ENCODE peak calls at places on chromosomes 11 and 22, in nine cellular contexts. V, C, I, J, P, Q, E, L and D are unnamed samples.

GRCh38 chr11:55942785-55943392 is 6.7 kb upstream of the OR5I1 start:
- DNase-seq in V (peak), C (peak), I (no peak), J (no peak), P (peak), Q (no peak), E (peak), L (no peak), D (no peak)

GRCh38 chr11:34565417-34566208 is 52.0 kb upstream of the ELF5 start:
- DNase-seq in V (no peak), C (no peak), I (no peak), J (no peak), P (no peak), Q (no peak), E (no peak), L (no peak), D (no peak)

GRCh38 chr11:102539567-102539966 is 9.0 kb upstream of the MMP7 start:
- DNase-seq in V (no peak), C (no peak), I (no peak), J (no peak), P (no peak), Q (no peak), E (no peak), L (no peak), D (no peak)

GRCh38 chr22:38148252-38148651 is 33.4 kb downstream of the PLA2G6 start:
- DNase-seq in V (no peak), C (peak), I (peak), J (no peak), P (no peak), Q (no peak), E (peak), L (no peak), D (peak)

GRCh38 chr11:59263225-59263894 is 50.6 kb upstream of the MPEG1 start:
- DNase-seq in V (peak), C (no peak), I (no peak), J (no peak), P (no peak), Q (no peak), E (no peak), L (no peak), D (no peak)

GRCh38 chr11:1844221-1845094 is 5.7 kb downstream of the TNNI2 start:
- DNase-seq in V (peak), C (no peak), I (no peak), J (no peak), P (no peak), Q (no peak), E (peak), L (no peak), D (no peak)

GRCh38 chr11:12161137-12161536 is 50.7 kb downstream of the MICAL2 start:
- DNase-seq in V (no peak), C (no peak), I (no peak), J (no peak), P (no peak), Q (no peak), E (no peak), L (no peak), D (peak)

GRCh38 chr22:32542332-32543019 is 67.9 kb downstream of the FBXO7 start:
- DNase-seq in V (no peak), C (no peak), I (no peak), J (peak), P (no peak), Q (peak), E (no peak), L (no peak), D (peak)

GRCh38 chr22:18997925-18998315 is 61.8 kb upstream of the PRODH start:
- DNase-seq in V (no peak), C (no peak), I (no peak), J (no peak), P (no peak), Q (no peak), E (no peak), L (no peak), D (no peak)

GRCh38 chr11:60978546-60979380 is 7.3 kb downstream of the CD6 start:
- DNase-seq in V (peak), C (no peak), I (no peak), J (no peak), P (no peak), Q (no peak), E (peak), L (no peak), D (no peak)